ENCODE peak calls at places on chromosomes 4 and X, in four cellular contexts. One of them, this sample, is unnamed.

GRCh38 chr4:55742655-55743191 is 76.9 kb upstream of the EXOC1L start:
- DNase-seq in GM23338: no peak
- DNase-seq in GM12864: no peak
- DNase-seq in endothelial cell of umbilical vein: peak
- DNase-seq in this sample: peak

GRCh38 chr4:34720563-34720962 is 1523.8 kb downstream of the ARAP2 start:
- DNase-seq in GM23338: peak
- DNase-seq in endothelial cell of umbilical vein: peak
- DNase-seq in GM12864: no peak
- DNase-seq in this sample: peak

GRCh38 chr4:3375688-3376087 is 66.1 kb upstream of the HGFAC start:
- DNase-seq in GM23338: no peak
- DNase-seq in GM12864: no peak
- DNase-seq in endothelial cell of umbilical vein: peak
- DNase-seq in this sample: peak

GRCh38 chr4:40629401-40630334 is at the start of gene RBM47:
- DNase-seq in GM23338: peak
- DNase-seq in GM12864: peak
- DNase-seq in endothelial cell of umbilical vein: peak
- DNase-seq in this sample: peak

GRCh38 chrX:135981662-135982061 is 3.6 kb upstream of the SLC9A6 start:
- DNase-seq in GM23338: no peak
- DNase-seq in GM12864: no peak
- DNase-seq in endothelial cell of umbilical vein: no peak
- DNase-seq in this sample: no peak

GRCh38 chr4:76212851-76213414 is 691 bp downstream of the SCARB2 start:
- DNase-seq in GM12864: no peak
- DNase-seq in endothelial cell of umbilical vein: peak
- DNase-seq in GM23338: peak
- DNase-seq in this sample: peak

GRCh38 chrX:1027680-1028079 is 184.8 kb downstream of the CRLF2 start:
- DNase-seq in GM12864: no peak
- DNase-seq in GM23338: no peak
- DNase-seq in endothelial cell of umbilical vein: no peak
- DNase-seq in this sample: no peak

GRCh38 chr4:140834866-140835495 is 78.8 kb upstream of the TBC1D9 start:
- DNase-seq in endothelial cell of umbilical vein: no peak
- DNase-seq in GM12864: no peak
- DNase-seq in GM23338: no peak
- DNase-seq in this sample: no peak

GRCh38 chr4:6920174-6920573 is 10.5 kb downstream of the TBC1D14 start:
- DNase-seq in GM23338: no peak
- DNase-seq in GM12864: no peak
- DNase-seq in endothelial cell of umbilical vein: no peak
- DNase-seq in this sample: no peak

DNA sequence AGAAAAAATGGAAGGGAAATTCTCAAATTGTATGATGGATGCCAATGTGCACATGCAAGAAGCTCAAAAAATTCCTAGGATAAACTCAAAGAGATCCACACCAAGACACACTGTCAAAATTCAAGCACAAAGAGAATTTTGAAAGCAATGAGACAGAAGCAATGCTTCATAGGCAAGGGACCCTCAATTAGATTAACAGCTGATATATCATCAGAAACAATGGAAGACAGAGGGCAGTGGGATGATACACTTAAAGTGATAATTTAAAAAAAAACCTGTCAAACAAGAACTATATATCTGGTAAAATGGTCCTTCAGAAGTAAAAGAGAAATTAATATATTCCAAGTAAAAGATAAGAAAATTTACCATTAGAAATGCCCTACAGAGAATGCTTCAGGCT is 306.3 kb upstream of the PCDH7 start:
- DNase-seq in GM23338: no peak
- DNase-seq in GM12864: no peak
- DNase-seq in endothelial cell of umbilical vein: no peak
- DNase-seq in this sample: no peak
- H3K4me3 ChIP-seq in GM23338: no peak
- H3K4me3 ChIP-seq in GM12864: no peak
- H3K4me3 ChIP-seq in endothelial cell of umbilical vein: no peak
- H3K4me3 ChIP-seq in this sample: no peak

GRCh38 chr4:154313004-154313587 is 178.5 kb downstream of the DCHS2 start:
- DNase-seq in GM23338: peak
- DNase-seq in GM12864: no peak
- DNase-seq in endothelial cell of umbilical vein: no peak
- DNase-seq in this sample: peak

GRCh38 chr4:154312246-154312645 is 179.4 kb downstream of the DCHS2 start:
- DNase-seq in endothelial cell of umbilical vein: no peak
- DNase-seq in GM23338: no peak
- DNase-seq in GM12864: no peak
- DNase-seq in this sample: no peak

GRCh38 chr4:154315741-154316140 is 175.9 kb downstream of the DCHS2 start:
- DNase-seq in GM12864: no peak
- DNase-seq in GM23338: no peak
- DNase-seq in endothelial cell of umbilical vein: no peak
- DNase-seq in this sample: no peak

GRCh38 chr4:154317600-154317999 is 174.0 kb downstream of the DCHS2 start:
- DNase-seq in endothelial cell of umbilical vein: no peak
- DNase-seq in GM12864: no peak
- DNase-seq in GM23338: no peak
- DNase-seq in this sample: no peak

DNA sequence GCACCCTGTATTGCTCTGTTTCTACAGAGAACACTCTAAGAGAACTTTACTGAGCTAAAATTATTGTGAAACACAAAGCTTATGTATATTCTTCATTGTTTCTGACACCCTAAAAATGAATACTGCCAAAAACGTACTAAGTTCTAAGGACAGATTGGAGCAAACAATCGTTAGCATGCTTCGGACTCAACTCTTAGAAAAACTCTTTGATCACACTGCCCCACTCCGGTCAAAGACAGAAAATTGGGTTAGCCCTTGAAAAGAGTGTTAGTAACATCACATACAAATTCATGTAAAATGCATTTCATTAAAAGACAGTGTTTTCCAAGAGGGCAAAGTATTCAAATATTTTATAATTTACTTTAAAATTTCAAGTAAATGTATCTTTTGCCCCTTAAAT is 177.4 kb downstream of the DCHS2 start:
- DNase-seq in endothelial cell of umbilical vein: no peak
- DNase-seq in GM23338: peak
- DNase-seq in GM12864: no peak
- DNase-seq in this sample: peak
- TF ChIP-seq CTCF in endothelial cell of umbilical vein: no peak
- TF ChIP-seq CTCF in GM23338: peak
- TF ChIP-seq CTCF in GM12864: peak
- TF ChIP-seq CTCF in this sample: no peak

GRCh38 chr4:20347526-20347925 is 95.8 kb downstream of the SLIT2 start:
- DNase-seq in GM12864: no peak
- DNase-seq in GM23338: no peak
- DNase-seq in endothelial cell of umbilical vein: no peak
- DNase-seq in this sample: no peak
- H3K4me3 ChIP-seq in GM12864: no peak
- H3K4me3 ChIP-seq in GM23338: no peak
- H3K4me3 ChIP-seq in endothelial cell of umbilical vein: no peak
- H3K4me3 ChIP-seq in this sample: no peak

GRCh38 chr4:28378109-28378830 is 1517.6 kb downstream of the STIM2 start:
- DNase-seq in endothelial cell of umbilical vein: no peak
- DNase-seq in GM23338: peak
- DNase-seq in GM12864: no peak
- DNase-seq in this sample: peak
- TF ChIP-seq CTCF in endothelial cell of umbilical vein: no peak
- TF ChIP-seq CTCF in GM23338: peak
- TF ChIP-seq CTCF in GM12864: no peak
- TF ChIP-seq CTCF in this sample: peak

DNA sequence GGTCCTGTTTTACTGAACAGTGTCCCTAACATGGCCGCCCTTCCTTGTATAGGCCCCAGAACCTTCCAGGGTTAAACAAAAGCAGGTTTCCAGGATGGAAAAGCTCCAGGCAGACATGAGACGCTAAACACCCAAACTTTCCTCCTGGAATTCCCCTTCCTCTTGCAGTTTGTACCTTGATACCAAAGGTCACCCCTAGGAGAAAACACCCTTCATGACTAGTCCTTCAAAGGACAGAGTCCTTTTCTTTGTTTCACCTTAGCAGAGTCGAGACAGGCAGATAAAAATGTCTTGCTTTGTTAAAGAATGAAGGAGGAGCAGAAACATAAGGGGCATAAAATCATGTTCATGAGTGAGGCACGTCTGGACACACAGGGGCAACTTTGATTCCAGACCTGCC is 247.5 kb downstream of the BCOR start:
- DNase-seq in endothelial cell of umbilical vein: no peak
- DNase-seq in GM23338: no peak
- DNase-seq in GM12864: no peak
- DNase-seq in this sample: no peak
- H3K4me3 ChIP-seq in endothelial cell of umbilical vein: no peak
- H3K4me3 ChIP-seq in GM23338: no peak
- H3K4me3 ChIP-seq in GM12864: no peak
- H3K4me3 ChIP-seq in this sample: no peak

GRCh38 chr4:27315625-27316024 is 455.0 kb downstream of the STIM2 start:
- DNase-seq in GM23338: no peak
- DNase-seq in endothelial cell of umbilical vein: no peak
- DNase-seq in GM12864: no peak
- DNase-seq in this sample: no peak

GRCh38 chr4:27316176-27316575 is 455.5 kb downstream of the STIM2 start:
- DNase-seq in GM12864: no peak
- DNase-seq in endothelial cell of umbilical vein: no peak
- DNase-seq in GM23338: no peak
- DNase-seq in this sample: no peak

DNA sequence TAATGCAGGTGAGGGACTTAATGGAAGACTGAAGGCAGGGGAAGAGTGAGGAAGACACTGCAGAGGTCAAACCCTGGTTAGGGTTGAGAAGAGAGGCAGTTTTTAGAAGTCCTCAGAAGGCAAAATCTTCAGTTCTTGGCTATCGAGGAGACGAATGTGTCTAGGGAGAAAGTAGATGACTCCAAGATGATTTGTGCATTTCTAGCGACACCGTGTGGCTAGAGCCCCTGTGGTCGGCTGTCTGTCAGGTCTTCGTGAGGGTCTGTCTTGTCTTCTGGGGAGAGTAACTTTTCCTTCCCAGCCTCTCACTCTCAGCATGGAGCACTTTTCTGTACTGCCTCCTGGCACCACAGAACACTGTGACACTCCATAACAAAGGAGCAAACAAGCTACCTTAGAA is 458.1 kb downstream of the STIM2 start:
- DNase-seq in endothelial cell of umbilical vein: no peak
- DNase-seq in GM12864: no peak
- DNase-seq in GM23338: peak
- DNase-seq in this sample: peak
- TF ChIP-seq CTCF in endothelial cell of umbilical vein: no peak
- TF ChIP-seq CTCF in GM12864: peak
- TF ChIP-seq CTCF in GM23338: peak
- TF ChIP-seq CTCF in this sample: peak

GRCh38 chrX:55452825-55453124 is 848 bp downstream of the MAGEH1 start:
- DNase-seq in GM12864: no peak
- DNase-seq in GM23338: no peak
- DNase-seq in endothelial cell of umbilical vein: no peak
- DNase-seq in this sample: no peak
- H3K4me3 ChIP-seq in GM12864: peak
- H3K4me3 ChIP-seq in GM23338: peak
- H3K4me3 ChIP-seq in endothelial cell of umbilical vein: peak
- H3K4me3 ChIP-seq in this sample: peak

GRCh38 chrX:40152706-40153334 is 55.1 kb upstream of the BCOR start:
- DNase-seq in GM23338: peak
- DNase-seq in GM12864: no peak
- DNase-seq in endothelial cell of umbilical vein: no peak
- DNase-seq in this sample: no peak
- TF ChIP-seq CTCF in GM23338: no peak
- TF ChIP-seq CTCF in GM12864: no peak
- TF ChIP-seq CTCF in endothelial cell of umbilical vein: no peak
- TF ChIP-seq CTCF in this sample: no peak

GRCh38 chr4:99564921-99565320 is 1.1 kb upstream of the TRMT10A start:
- DNase-seq in GM12864: no peak
- DNase-seq in GM23338: no peak
- DNase-seq in endothelial cell of umbilical vein: no peak
- DNase-seq in this sample: no peak

DNA sequence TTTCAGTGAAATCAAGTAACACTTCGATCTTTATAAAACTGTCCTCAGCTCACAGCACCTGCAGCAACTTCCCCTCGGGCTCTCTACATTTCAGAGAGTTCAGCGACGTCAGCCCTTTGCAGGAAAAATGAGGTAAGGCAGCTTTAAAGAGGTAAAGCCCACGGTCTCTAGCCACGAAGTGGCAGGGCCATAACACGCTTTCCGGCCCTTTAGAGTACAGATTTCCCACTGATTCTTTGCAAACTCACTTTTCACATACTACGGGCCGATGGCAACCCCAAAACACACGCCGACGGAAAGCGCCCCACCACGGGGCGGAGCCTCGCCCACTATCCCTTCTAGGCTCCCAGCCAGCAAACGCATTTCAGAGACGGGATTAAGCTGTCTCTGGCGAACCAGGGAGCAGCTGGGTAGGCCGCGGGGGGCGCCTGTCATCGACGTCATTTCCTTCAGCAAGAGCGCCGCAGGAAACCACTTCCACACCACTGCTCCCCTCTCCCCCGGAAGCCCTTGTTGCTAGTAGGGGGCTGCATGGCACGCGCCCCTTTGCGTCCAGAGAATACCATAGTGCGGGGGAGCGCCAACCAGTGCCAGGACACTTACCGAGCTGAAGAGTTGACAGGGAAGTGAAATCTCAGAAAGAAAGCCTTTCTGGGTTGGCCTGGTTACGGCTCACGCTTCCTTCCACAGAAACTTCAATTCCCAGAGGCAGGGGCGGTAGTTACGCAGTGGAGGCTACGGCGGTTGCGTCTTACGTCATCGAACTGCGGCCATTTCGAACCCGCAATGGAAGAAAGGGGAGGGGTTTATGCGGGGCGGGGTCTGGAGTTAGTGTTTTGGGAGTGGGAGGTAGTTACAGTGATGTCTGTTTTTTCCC is at the start of gene TRMT10A:
- DNase-seq in endothelial cell of umbilical vein: peak
- DNase-seq in GM12864: peak
- DNase-seq in GM23338: peak
- DNase-seq in this sample: peak
- H3K4me3 ChIP-seq in endothelial cell of umbilical vein: peak
- H3K4me3 ChIP-seq in GM12864: peak
- H3K4me3 ChIP-seq in GM23338: peak
- H3K4me3 ChIP-seq in this sample: peak

GRCh38 chr4:72887152-72887551 is 182.4 kb downstream of the COX18 start:
- DNase-seq in GM12864: no peak
- DNase-seq in GM23338: peak
- DNase-seq in endothelial cell of umbilical vein: no peak
- DNase-seq in this sample: no peak

GRCh38 chr4:72888331-72888730 is 181.2 kb downstream of the COX18 start:
- DNase-seq in endothelial cell of umbilical vein: no peak
- DNase-seq in GM23338: no peak
- DNase-seq in GM12864: no peak
- DNase-seq in this sample: no peak

DNA sequence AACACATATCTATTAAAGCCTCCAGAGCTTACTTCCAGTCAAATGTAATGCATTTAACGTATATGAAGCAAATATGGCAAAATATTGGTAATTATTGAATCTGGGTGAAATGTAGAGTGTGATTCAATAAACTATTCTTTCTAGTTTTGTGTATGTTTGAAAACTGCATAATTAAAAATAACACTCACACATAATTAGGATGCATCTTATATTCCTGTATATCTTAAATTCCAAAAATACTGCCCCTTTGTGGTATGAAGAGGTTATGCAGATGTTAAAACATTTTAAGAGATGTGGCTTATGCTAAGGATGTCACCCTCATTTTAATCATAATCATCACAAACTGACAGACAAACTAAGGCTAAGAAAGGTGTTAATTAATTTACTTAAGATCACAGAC is 182.9 kb downstream of the COX18 start:
- DNase-seq in endothelial cell of umbilical vein: peak
- DNase-seq in GM12864: no peak
- DNase-seq in GM23338: peak
- DNase-seq in this sample: peak
- TF ChIP-seq CTCF in endothelial cell of umbilical vein: peak
- TF ChIP-seq CTCF in GM12864: no peak
- TF ChIP-seq CTCF in GM23338: no peak
- TF ChIP-seq CTCF in this sample: peak

This sample was measured in cardiac fibroblast.